ENCODE peak calls at places on chromosomes 2 and 18, in seven cellular contexts. One of them, this sample, is unnamed.

GRCh38 chr2:18536100-18536499 is 24.4 kb downstream of the RDH14 start:
- DNase-seq in CD8-positive, alpha-beta memory T cell: no peak
- DNase-seq in skeletal muscle cell: peak; percentile 34
- DNase-seq in neural progenitor cell: no peak
- DNase-seq in keratinocyte: no peak
- DNase-seq in activated CD8-positive, alpha-beta memory T cell treated with anti-CD3 and anti-CD28 coated beads for 1 hour: no peak
- DNase-seq in K562: no peak
- DNase-seq in this sample: no peak

GRCh38 chr2:59888015-59888414 is 665.4 kb downstream of the BCL11A start:
- DNase-seq in CD8-positive, alpha-beta memory T cell: no peak
- DNase-seq in skeletal muscle cell: no peak
- DNase-seq in neural progenitor cell: no peak
- DNase-seq in keratinocyte: no peak
- DNase-seq in activated CD8-positive, alpha-beta memory T cell treated with anti-CD3 and anti-CD28 coated beads for 1 hour: peak; percentile 10
- DNase-seq in K562: no peak
- DNase-seq in this sample: peak; percentile 42

GRCh38 chr2:173079968-173080860 is 4.6 kb downstream of the MAP3K20 start:
- DNase-seq in CD8-positive, alpha-beta memory T cell: no peak
- DNase-seq in skeletal muscle cell: peak; percentile 88
- DNase-seq in neural progenitor cell: no peak
- DNase-seq in keratinocyte: peak; percentile 15
- DNase-seq in activated CD8-positive, alpha-beta memory T cell treated with anti-CD3 and anti-CD28 coated beads for 1 hour: no peak
- DNase-seq in K562: no peak
- DNase-seq in this sample: no peak

GRCh38 chr18:51059969-51060368 is 30.0 kb downstream of the SMAD4 start:
- DNase-seq in CD8-positive, alpha-beta memory T cell: no peak
- DNase-seq in skeletal muscle cell: no peak
- DNase-seq in neural progenitor cell: no peak
- DNase-seq in keratinocyte: no peak
- DNase-seq in activated CD8-positive, alpha-beta memory T cell treated with anti-CD3 and anti-CD28 coated beads for 1 hour: no peak
- DNase-seq in K562: no peak
- DNase-seq in this sample: no peak

GRCh38 chr18:2302628-2303516 is 268.4 kb downstream of the METTL4 start:
- DNase-seq in CD8-positive, alpha-beta memory T cell: no peak
- DNase-seq in skeletal muscle cell: peak; percentile 9
- DNase-seq in neural progenitor cell: no peak
- DNase-seq in keratinocyte: peak; percentile 25
- DNase-seq in activated CD8-positive, alpha-beta memory T cell treated with anti-CD3 and anti-CD28 coated beads for 1 hour: no peak
- DNase-seq in K562: peak; percentile 82
- DNase-seq in this sample: no peak

GRCh38 chr2:240468300-240469238 is 33.1 kb downstream of the GPC1 start:
- DNase-seq in CD8-positive, alpha-beta memory T cell: no peak
- DNase-seq in skeletal muscle cell: no peak
- DNase-seq in neural progenitor cell: no peak
- DNase-seq in keratinocyte: no peak
- DNase-seq in activated CD8-positive, alpha-beta memory T cell treated with anti-CD3 and anti-CD28 coated beads for 1 hour: no peak
- DNase-seq in K562: no peak
- DNase-seq in this sample: no peak

GRCh38 chr2:121386707-121387106 is 101.7 kb upstream of the TFCP2L1 start:
- DNase-seq in CD8-positive, alpha-beta memory T cell: no peak
- DNase-seq in skeletal muscle cell: peak; percentile 46
- DNase-seq in neural progenitor cell: no peak
- DNase-seq in keratinocyte: no peak
- DNase-seq in activated CD8-positive, alpha-beta memory T cell treated with anti-CD3 and anti-CD28 coated beads for 1 hour: no peak
- DNase-seq in K562: no peak
- DNase-seq in this sample: no peak

GRCh38 chr2:241641631-241642030 is 4.1 kb downstream of the ATG4B start:
- DNase-seq in CD8-positive, alpha-beta memory T cell: no peak
- DNase-seq in skeletal muscle cell: no peak
- DNase-seq in neural progenitor cell: no peak
- DNase-seq in keratinocyte: no peak
- DNase-seq in activated CD8-positive, alpha-beta memory T cell treated with anti-CD3 and anti-CD28 coated beads for 1 hour: no peak
- DNase-seq in K562: peak; percentile 29
- DNase-seq in this sample: no peak

GRCh38 chr2:27721884-27722485 is 49.5 kb upstream of the MRPL33 start:
- DNase-seq in CD8-positive, alpha-beta memory T cell: no peak
- DNase-seq in skeletal muscle cell: no peak
- DNase-seq in neural progenitor cell: no peak
- DNase-seq in keratinocyte: no peak
- DNase-seq in activated CD8-positive, alpha-beta memory T cell treated with anti-CD3 and anti-CD28 coated beads for 1 hour: no peak
- DNase-seq in K562: no peak
- DNase-seq in this sample: no peak

GRCh38 chr2:148674063-148675020 is 29.8 kb downstream of the EPC2 start:
- DNase-seq in CD8-positive, alpha-beta memory T cell: no peak
- DNase-seq in skeletal muscle cell: no peak
- DNase-seq in neural progenitor cell: peak; percentile 62
- DNase-seq in keratinocyte: peak; percentile 13
- DNase-seq in activated CD8-positive, alpha-beta memory T cell treated with anti-CD3 and anti-CD28 coated beads for 1 hour: no peak
- DNase-seq in K562: peak; percentile 68
- DNase-seq in this sample: peak; percentile 13

GRCh38 chr2:9144617-9145016 is 62.0 kb upstream of the ASAP2 start:
- DNase-seq in CD8-positive, alpha-beta memory T cell: no peak
- DNase-seq in skeletal muscle cell: no peak
- DNase-seq in neural progenitor cell: no peak
- DNase-seq in keratinocyte: no peak
- DNase-seq in activated CD8-positive, alpha-beta memory T cell treated with anti-CD3 and anti-CD28 coated beads for 1 hour: no peak
- DNase-seq in K562: no peak
- DNase-seq in this sample: no peak

GRCh38 chr2:234330902-234331301 is 166.0 kb downstream of the ARL4C start:
- DNase-seq in CD8-positive, alpha-beta memory T cell: no peak
- DNase-seq in skeletal muscle cell: no peak
- DNase-seq in neural progenitor cell: peak; percentile 20
- DNase-seq in keratinocyte: no peak
- DNase-seq in activated CD8-positive, alpha-beta memory T cell treated with anti-CD3 and anti-CD28 coated beads for 1 hour: no peak
- DNase-seq in K562: no peak
- DNase-seq in this sample: no peak

GRCh38 chr2:238242731-238243495 is 3.1 kb upstream of the HES6 start:
- DNase-seq in CD8-positive, alpha-beta memory T cell: no peak
- DNase-seq in skeletal muscle cell: no peak
- DNase-seq in neural progenitor cell: no peak
- DNase-seq in keratinocyte: no peak
- DNase-seq in activated CD8-positive, alpha-beta memory T cell treated with anti-CD3 and anti-CD28 coated beads for 1 hour: no peak
- DNase-seq in K562: no peak
- DNase-seq in this sample: no peak

GRCh38 chr18:12393998-12394397 is 13.7 kb upstream of the PRELID3A start:
- DNase-seq in CD8-positive, alpha-beta memory T cell: no peak
- DNase-seq in skeletal muscle cell: no peak
- DNase-seq in neural progenitor cell: no peak
- DNase-seq in keratinocyte: no peak
- DNase-seq in activated CD8-positive, alpha-beta memory T cell treated with anti-CD3 and anti-CD28 coated beads for 1 hour: no peak
- DNase-seq in K562: no peak
- DNase-seq in this sample: no peak

GRCh38 chr2:127713562-127713961 is 12.3 kb downstream of the SFT2D3 start:
- DNase-seq in CD8-positive, alpha-beta memory T cell: no peak
- DNase-seq in skeletal muscle cell: no peak
- DNase-seq in neural progenitor cell: no peak
- DNase-seq in keratinocyte: no peak
- DNase-seq in activated CD8-positive, alpha-beta memory T cell treated with anti-CD3 and anti-CD28 coated beads for 1 hour: no peak
- DNase-seq in K562: no peak
- DNase-seq in this sample: no peak

This sample was measured in activated gamma-delta T cell treated with Interleukin-2 at 50 U/mL for 16 hours.